ENCODE peak calls at places on chromosomes 13 and 19, in seven cellular contexts. V is H1, O is thoracic aorta, Y is fibroblast of lung, T is EL, M is 8988T, J is mesothelial cell of epicardium. L is an unnamed sample.

GRCh38 chr13:93786846-93787245 is 560.2 kb downstream of the GPC6 start:
- DNase-seq in V (no peak), O (no peak), Y (no peak), T (no peak), M (no peak), J (no peak), L (no peak)

GRCh38 chr13:72198042-72198441 is 331.0 kb upstream of the DACH1 start:
- DNase-seq in V (no peak), O (no peak), Y (no peak), T (no peak), M (no peak), J (no peak), L (no peak)

GRCh38 chr13:99415851-99416331 is 85.4 kb upstream of the TM9SF2 start:
- DNase-seq in V (no peak), O (no peak), Y (no peak), T (no peak), M (no peak), J (no peak), L (peak; percentile 22)

GRCh38 chr19:623974-624373 is 9.4 kb downstream of the POLRMT start:
- DNase-seq in V (no peak), O (no peak), Y (peak; percentile 94), T (peak; percentile 93), M (no peak), J (no peak), L (no peak)

GRCh38 chr13:71056581-71056980 is 810.4 kb downstream of the DACH1 start:
- DNase-seq in V (no peak), O (no peak), Y (no peak), T (no peak), M (no peak), J (no peak), L (no peak)

GRCh38 chr13:69644447-69644846 is 463.2 kb upstream of the ATXN8OS start:
- DNase-seq in V (no peak), O (no peak), Y (no peak), T (no peak), M (no peak), J (no peak), L (no peak)

GRCh38 chr19:48575931-48576622 is 24.1 kb downstream of the SULT2B1 start:
- DNase-seq in V (no peak), O (no peak), Y (no peak), T (no peak), M (no peak), J (no peak), L (no peak)

GRCh38 chr19:46442808-46443450 is 14.2 kb upstream of the PNMA8C start:
- DNase-seq in V (no peak), O (no peak), Y (peak; percentile 77), T (peak; percentile 77), M (no peak), J (no peak), L (no peak)

GRCh38 chr19:45645631-45646344 is 6.6 kb upstream of the EML2 start:
- DNase-seq in V (no peak), O (no peak), Y (peak; percentile 82), T (peak; percentile 93), M (no peak), J (peak; percentile 80), L (peak; percentile 85)

GRCh38 chr13:96636310-96636709 is 358.0 kb downstream of the OXGR1 start:
- DNase-seq in V (no peak), O (no peak), Y (no peak), T (no peak), M (no peak), J (no peak), L (no peak)

GRCh38 chr19:5120321-5120720 is 151.4 kb downstream of the KDM4B start:
- DNase-seq in V (no peak), O (no peak), Y (no peak), T (no peak), M (no peak), J (no peak), L (no peak)

GRCh38 chr19:48668761-48669160 is 4.1 kb downstream of the NTN5 start:
- DNase-seq in V (no peak), O (no peak), Y (no peak), T (no peak), M (no peak), J (no peak), L (no peak)

GRCh38 chr19:54364775-54365257 is at the start of gene LAIR1:
- DNase-seq in V (no peak), O (no peak), Y (no peak), T (no peak), M (no peak), J (no peak), L (peak; percentile 49)

GRCh38 chr13:51298812-51299211 is 40.7 kb upstream of the SERPINE3 start:
- DNase-seq in V (no peak), O (no peak), Y (peak; percentile 4), T (no peak), M (no peak), J (no peak), L (no peak)

GRCh38 chr19:19774354-19775033 is 41.6 kb upstream of the ZNF14 start:
- DNase-seq in V (no peak), O (no peak), Y (no peak), T (no peak), M (no peak), J (no peak), L (no peak)

GRCh38 chr13:23087884-23088283 is 92.9 kb upstream of the SGCG start:
- DNase-seq in V (no peak), O (no peak), Y (peak; percentile 1), T (peak; percentile 36), M (peak; percentile 25), J (no peak), L (no peak)

GRCh38 chr13:113015826-113016525 is 47.0 kb downstream of the MCF2L start:
- DNase-seq in V (no peak), O (no peak), Y (no peak), T (no peak), M (no peak), J (no peak), L (no peak)

GRCh38 chr13:106117035-106117434 is 418.4 kb downstream of the EFNB2 start:
- DNase-seq in V (no peak), O (no peak), Y (peak; percentile 74), T (peak; percentile 27), M (no peak), J (no peak), L (no peak)

GRCh38 chr19:45296365-45296764 is 26.3 kb downstream of the CKM start:
- DNase-seq in V (no peak), O (no peak), Y (no peak), T (no peak), M (no peak), J (no peak), L (no peak)

GRCh38 chr13:26971990-26972888 is 199.4 kb downstream of the USP12 start:
- DNase-seq in V (peak; percentile 15), O (no peak), Y (no peak), T (peak; percentile 31), M (peak; percentile 60), J (no peak), L (peak; percentile 9)

GRCh38 chr13:21322304-21322965 is 136.7 kb downstream of the ZDHHC20 start:
- DNase-seq in V (no peak), O (no peak), Y (no peak), T (no peak), M (no peak), J (no peak), L (no peak)

GRCh38 chr13:31276386-31276785 is 76.6 kb downstream of the B3GLCT start:
- DNase-seq in V (no peak), O (no peak), Y (peak; percentile 87), T (no peak), M (no peak), J (no peak), L (no peak)

GRCh38 chr19:49573009-49573408 is 7.3 kb downstream of the NOSIP start:
- DNase-seq in V (no peak), O (no peak), Y (no peak), T (no peak), M (no peak), J (no peak), L (no peak)

GRCh38 chr13:40547545-40548322 is 118.7 kb downstream of the FOXO1 start:
- DNase-seq in V (no peak), O (no peak), Y (no peak), T (no peak), M (no peak), J (no peak), L (no peak)

GRCh38 chr13:93254775-93255174 is 28.2 kb downstream of the GPC6 start:
- DNase-seq in V (no peak), O (no peak), Y (peak; percentile 71), T (no peak), M (no peak), J (no peak), L (no peak)

GRCh38 chr13:77002590-77003190 is 10.8 kb downstream of the CLN5 start:
- DNase-seq in V (no peak), O (no peak), Y (peak; percentile 24), T (peak; percentile 25), M (no peak), J (no peak), L (no peak)